ENCODE peak calls at places on chromosomes 1 and 21, in four cellular contexts. P is neural progenitor cell, R is GM23338, M is endothelial cell of umbilical vein. S is an unnamed sample.

GRCh38 chr21:42695324-42696025 is 42.1 kb downstream of the PDE9A start:
- DNase-seq in M (no peak), P (no peak), R (no peak), S (peak)

GRCh38 chr1:164771001-164771550 is 212.1 kb downstream of the PBX1 start:
- DNase-seq in P (no peak), R (no peak), M (no peak), S (no peak)

GRCh38 chr1:147627435-147628110 is 42.8 kb downstream of the ACP6 start:
- DNase-seq in P (peak), M (peak), R (peak), S (peak)

GRCh38 chr1:29579821-29580425 is 343.6 kb downstream of the PTPRU start:
- DNase-seq in M (no peak), P (no peak), R (no peak), S (no peak)

GRCh38 chr1:13781907-13782633 is 82.1 kb downstream of the PRDM2 start:
- DNase-seq in P (no peak), M (no peak), R (no peak), S (no peak)

GRCh38 chr1:119090250-119090649 is 50.2 kb downstream of the WARS2 start:
- DNase-seq in R (no peak), P (no peak), M (no peak), S (no peak)

GRCh38 chr1:62241357-62242131 is 46.9 kb downstream of the L1TD1 start:
- DNase-seq in P (no peak), M (no peak), R (no peak), S (no peak)

GRCh38 chr21:29130234-29130993 is at the start of gene MAP3K7CL:
- DNase-seq in M (no peak), P (no peak), R (no peak), S (no peak)

GRCh38 chr1:153506831-153507413 is 28.9 kb downstream of the S100A6 start:
- DNase-seq in R (no peak), M (no peak), P (no peak), S (no peak)

GRCh38 chr1:54137532-54138061 is 15.2 kb downstream of the CDCP2 start:
- DNase-seq in P (no peak), M (peak), R (no peak), S (no peak)

DNA sequence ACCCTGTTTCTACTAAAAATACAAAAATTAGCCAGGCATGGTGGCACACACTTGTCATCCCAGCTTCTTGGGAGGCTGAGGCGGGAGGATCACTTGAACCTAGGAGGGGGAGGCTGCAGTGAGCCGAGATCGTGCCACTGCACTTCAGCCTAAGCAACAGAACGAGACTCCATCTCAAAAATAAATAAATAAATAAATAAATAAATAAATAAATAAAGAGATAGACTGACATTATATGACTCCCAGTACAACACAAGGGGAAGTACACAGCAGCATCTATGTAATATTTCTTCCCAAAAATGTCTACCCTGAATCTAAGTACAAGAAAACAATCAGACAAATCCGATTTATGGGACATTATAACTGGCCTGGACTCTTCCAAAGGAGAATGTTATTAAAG is 35.1 kb downstream of the LUZP1 start:
- DNase-seq in M (no peak), P (no peak), R (no peak), S (no peak)
- H3K27ac ChIP-seq in M (no peak), P (no peak), R (no peak), S (no peak)

GRCh38 chr1:22562584-22563551 is at the start of gene EPHA8:
- DNase-seq in R (peak), P (peak), M (no peak), S (no peak)
- TF ChIP-seq EZH2 in R (peak), P (peak), M (peak), S (peak)

GRCh38 chr21:33894736-33895288 is 20.8 kb downstream of the ATP5PO start:
- DNase-seq in M (peak), P (peak), R (peak), S (peak)
- H3K27ac ChIP-seq in M (no peak), P (no peak), R (peak), S (no peak)

GRCh38 chr1:100499412-100499811 is 38.5 kb upstream of the GPR88 start:
- DNase-seq in M (peak), R (no peak), P (no peak), S (no peak)
- TF ChIP-seq EZH2 in M (no peak), R (no peak), P (no peak), S (no peak)

GRCh38 chr1:214541693-214542092 is 9.7 kb downstream of the PTPN14 start:
- DNase-seq in M (peak), R (no peak), P (no peak), S (no peak)
- H3K27ac ChIP-seq in M (no peak), R (no peak), P (no peak), S (no peak)

DNA sequence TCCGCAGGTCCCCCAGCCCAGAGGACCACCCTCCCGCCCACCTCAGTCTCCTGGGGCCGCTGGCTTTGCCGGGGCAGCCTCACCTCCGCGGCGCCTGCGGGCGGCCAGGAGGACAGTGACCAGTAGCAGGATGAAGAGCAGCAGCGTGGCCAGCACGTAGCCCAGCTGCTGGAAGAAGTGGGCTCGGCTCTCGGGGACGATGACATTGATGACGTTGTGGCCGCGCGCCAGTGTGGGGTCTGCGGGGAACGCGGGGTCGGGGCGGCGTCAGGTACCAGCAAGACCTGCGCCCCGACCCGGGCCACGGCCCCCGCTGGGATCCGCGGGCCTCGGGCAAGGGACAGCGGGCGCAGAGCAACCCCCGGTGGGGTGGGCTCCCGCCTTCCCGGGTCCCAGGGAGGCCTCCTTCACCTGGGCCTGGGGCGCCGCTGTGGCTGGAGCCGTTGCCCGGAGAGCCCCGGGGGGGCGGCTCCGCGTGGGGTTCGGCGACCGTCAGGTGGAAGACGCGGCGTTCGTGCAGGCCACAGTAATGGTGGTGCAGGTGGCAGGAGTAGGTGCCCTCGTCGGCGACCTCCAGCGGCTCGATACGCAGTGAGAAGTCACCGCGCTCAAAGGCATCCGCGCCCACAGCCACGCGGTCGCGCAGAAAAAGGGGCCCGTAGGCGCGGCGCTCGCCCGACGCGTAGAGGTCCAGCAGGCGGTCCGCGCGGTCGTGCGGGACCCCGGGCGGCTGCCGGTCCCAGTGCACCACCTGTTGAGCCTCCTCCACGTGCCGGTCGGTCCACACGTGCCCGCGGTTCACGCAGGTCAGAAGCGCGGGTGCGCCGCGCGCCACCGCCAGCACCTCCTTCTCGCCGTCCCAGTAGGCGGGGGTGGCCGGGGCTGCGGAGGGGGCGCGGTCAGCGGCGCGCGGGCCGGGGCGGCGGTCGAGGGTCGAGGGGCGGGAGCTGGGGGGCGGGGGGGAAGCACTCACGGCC is 3.8 kb downstream of the MXRA8 start:
- DNase-seq in M (no peak), R (no peak), P (no peak), S (no peak)
- TF ChIP-seq EZH2 in M (peak), R (peak), P (peak), S (no peak)

GRCh38 chr1:170871868-170872267 is 63.5 kb upstream of the MROH9 start:
- DNase-seq in M (no peak), R (no peak), P (no peak), S (no peak)
- H3K27ac ChIP-seq in M (no peak), R (no peak), P (no peak), S (no peak)

DNA sequence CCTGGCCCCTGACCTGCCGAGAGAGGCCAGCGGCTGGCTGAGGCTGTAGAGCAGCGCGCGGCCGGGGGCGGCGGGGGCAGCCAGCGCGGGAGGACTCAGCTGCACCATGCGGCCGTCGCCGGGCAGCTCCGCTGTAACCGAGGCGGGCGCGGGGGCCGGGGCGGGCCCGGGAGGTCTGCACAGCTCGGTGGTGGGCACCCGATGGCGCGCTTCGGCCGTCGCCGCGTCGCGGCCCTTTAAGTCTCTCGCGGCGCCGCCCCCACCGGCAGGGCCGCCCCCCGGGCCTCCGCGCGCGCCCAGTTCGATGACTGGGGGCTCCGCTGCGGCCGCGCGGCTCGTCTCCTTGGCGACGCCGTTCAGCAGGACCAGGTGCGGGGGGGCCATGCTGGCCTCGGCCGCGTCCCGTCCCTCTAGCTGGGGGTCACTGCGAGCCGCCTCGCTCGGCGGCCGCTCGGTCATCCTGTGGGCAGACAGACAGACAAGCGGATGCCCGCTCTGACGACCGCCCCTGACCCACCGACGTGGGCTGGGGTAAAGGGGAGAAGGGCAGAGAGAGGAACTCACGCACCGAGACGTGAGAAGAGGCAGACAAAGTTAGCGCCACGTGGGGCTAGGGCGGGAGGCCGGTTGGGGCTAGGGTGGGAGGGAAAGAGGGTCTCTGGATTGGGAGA is 6.5 kb downstream of the TAL1 start:
- DNase-seq in M (peak), P (peak), R (peak), S (no peak)
- TF ChIP-seq EZH2 in M (no peak), P (peak), R (peak), S (peak)